ENCODE peak calls at places on chromosomes 7 and 10, in six cellular contexts. V is H9, W is AG09319, N is thyroid gland, K is endothelial cell, C is heart left ventricle. E is an unnamed sample.

GRCh38 chr7:47947355-47947749 is 914 bp downstream of the PKD1L1 start:
- DNase-seq in V (no peak), C (no peak), W (no peak), K (no peak), N (no peak), E (no peak)

GRCh38 chr10:123150986-123151738 is 3.0 kb upstream of the BUB3 start:
- DNase-seq in N (no peak), C (no peak), V (peak), W (no peak), K (peak), E (no peak)

GRCh38 chr7:106598663-106599342 is 62.2 kb downstream of the CCDC71L start:
- DNase-seq in V (peak), N (peak), W (no peak), C (peak), K (peak), E (no peak)

GRCh38 chr7:5528071-5528814 is 104.6 kb upstream of the TNRC18 start:
- DNase-seq in W (no peak), V (no peak), N (peak), K (no peak), C (peak), E (no peak)

GRCh38 chr7:91375378-91375777 is 111.1 kb downstream of the FZD1 start:
- DNase-seq in C (no peak), V (no peak), N (no peak), W (no peak), K (no peak), E (no peak)

GRCh38 chr7:29914180-29914579 is 75.4 kb downstream of the SCRN1 start:
- DNase-seq in K (no peak), V (no peak), C (no peak), N (no peak), W (no peak), E (no peak)

GRCh38 chr7:20241491-20242261 is 24.5 kb upstream of the MACC1 start:
- DNase-seq in C (no peak), W (peak), N (no peak), K (no peak), V (no peak), E (no peak)

GRCh38 chr7:151575471-151575870 is 55.8 kb upstream of the RHEB start:
- DNase-seq in C (no peak), K (no peak), N (no peak), W (no peak), V (no peak), E (no peak)

GRCh38 chr10:47023237-47024045 is 112.2 kb downstream of the PTPN20 start:
- DNase-seq in C (peak), K (peak), V (peak), W (no peak), N (no peak), E (no peak)

GRCh38 chr10:119831656-119832055 is 41.0 kb downstream of the MCMBP start:
- DNase-seq in N (no peak), K (no peak), C (no peak), V (no peak), W (no peak), E (no peak)

GRCh38 chr10:110361800-110362456 is 57.2 kb upstream of the SMNDC1 start:
- DNase-seq in K (no peak), V (no peak), C (no peak), N (no peak), W (no peak), E (no peak)

GRCh38 chr10:97542169-97543024 is 30.2 kb upstream of the ANKRD2 start:
- DNase-seq in K (no peak), W (peak), V (peak), C (peak), N (peak), E (no peak)

GRCh38 chr10:103551619-103552602 is 58.4 kb downstream of the NEURL1 start:
- DNase-seq in V (no peak), N (no peak), C (no peak), W (no peak), K (no peak), E (no peak)

GRCh38 chr7:20839196-20839735 is 52.6 kb upstream of the SP8 start:
- DNase-seq in N (no peak), C (no peak), W (no peak), V (no peak), K (no peak), E (no peak)

GRCh38 chr7:36658603-36659516 is 65.4 kb downstream of the AOAH start:
- DNase-seq in N (no peak), V (no peak), W (peak), K (peak), C (no peak), E (no peak)

GRCh38 chr7:13879994-13880686 is 109.3 kb downstream of the ETV1 start:
- DNase-seq in N (no peak), C (no peak), K (no peak), V (no peak), W (no peak), E (no peak)

GRCh38 chr10:43124574-43125273 is 13.5 kb upstream of the CSGALNACT2 start:
- DNase-seq in N (no peak), V (peak), W (no peak), K (peak), C (peak), E (peak)

GRCh38 chr7:137196665-137197064 is 146.9 kb downstream of the PTN start:
- DNase-seq in W (no peak), N (no peak), V (no peak), K (no peak), C (no peak), E (no peak)

GRCh38 chr7:28174901-28175661 is 5.5 kb downstream of the JAZF1 start:
- DNase-seq in W (no peak), C (no peak), V (no peak), K (no peak), N (no peak), E (no peak)

GRCh38 chr7:77797734-77798393 is 370 bp downstream of the TMEM60 start:
- DNase-seq in N (peak), V (no peak), K (peak), W (no peak), C (no peak), E (no peak)

GRCh38 chr7:47153571-47153970 is 428.3 kb downstream of the TNS3 start:
- DNase-seq in W (no peak), C (no peak), N (peak), K (no peak), V (peak), E (no peak)

GRCh38 chr7:81705206-81705605 is 64.6 kb downstream of the HGF start:
- DNase-seq in C (no peak), W (no peak), K (no peak), N (no peak), V (no peak), E (no peak)

GRCh38 chr10:59362184-59362966 is at the start of gene FAM13C:
- DNase-seq in V (peak), N (peak), K (peak), C (peak), W (peak), E (peak)

GRCh38 chr7:148026713-148027112 is 563.9 kb upstream of the C7orf33 start:
- DNase-seq in V (no peak), W (no peak), K (no peak), C (no peak), N (no peak), E (no peak)
- TF ChIP-seq CTCF in V (no peak), W (no peak), K (no peak), C (no peak), N (no peak), E (no peak)

DNA sequence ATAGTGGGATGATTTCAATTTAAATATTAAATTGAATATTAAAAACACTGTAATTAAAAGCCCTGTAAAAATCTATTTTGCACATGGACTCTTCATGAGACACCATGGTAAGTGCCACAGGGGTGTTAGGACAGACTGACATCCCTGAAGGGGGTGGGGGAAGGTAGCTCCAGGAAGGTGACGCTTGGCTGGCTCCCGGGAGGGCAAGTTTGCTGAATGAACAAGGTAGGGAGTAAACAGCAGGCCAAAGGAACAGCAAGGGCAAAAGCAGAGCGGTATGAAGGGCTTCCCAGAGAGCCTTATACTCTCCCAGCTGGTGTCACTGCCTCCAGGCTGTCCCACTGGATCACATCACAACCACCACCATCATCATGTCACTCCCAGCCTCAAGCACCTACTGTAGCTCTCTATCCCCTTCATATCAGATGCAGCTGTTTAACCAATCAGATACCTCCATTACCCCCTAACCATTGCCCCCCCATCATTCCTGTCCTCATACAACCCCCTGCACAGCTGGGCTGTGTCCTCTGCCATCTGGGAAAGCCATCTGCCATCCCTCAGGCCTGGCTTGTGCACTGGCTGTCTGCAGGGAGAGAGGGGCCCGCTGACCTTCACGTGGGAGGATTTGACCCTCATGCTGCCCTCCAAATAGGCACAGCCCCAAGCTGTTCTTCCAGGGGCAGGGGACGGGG is 19.5 kb downstream of the HSPA12A start:
- DNase-seq in C (no peak), N (no peak), W (no peak), V (no peak), K (no peak), E (no peak)
- TF ChIP-seq CTCF in C (no peak), N (no peak), W (no peak), V (no peak), K (no peak), E (no peak)

GRCh38 chr7:102917436-102918353 is 4.9 kb downstream of the LRRC17 start:
- DNase-seq in C (no peak), N (no peak), K (no peak), W (no peak), V (no peak), E (no peak)
- TF ChIP-seq CTCF in C (no peak), N (no peak), K (no peak), W (no peak), V (no peak), E (no peak)

DNA sequence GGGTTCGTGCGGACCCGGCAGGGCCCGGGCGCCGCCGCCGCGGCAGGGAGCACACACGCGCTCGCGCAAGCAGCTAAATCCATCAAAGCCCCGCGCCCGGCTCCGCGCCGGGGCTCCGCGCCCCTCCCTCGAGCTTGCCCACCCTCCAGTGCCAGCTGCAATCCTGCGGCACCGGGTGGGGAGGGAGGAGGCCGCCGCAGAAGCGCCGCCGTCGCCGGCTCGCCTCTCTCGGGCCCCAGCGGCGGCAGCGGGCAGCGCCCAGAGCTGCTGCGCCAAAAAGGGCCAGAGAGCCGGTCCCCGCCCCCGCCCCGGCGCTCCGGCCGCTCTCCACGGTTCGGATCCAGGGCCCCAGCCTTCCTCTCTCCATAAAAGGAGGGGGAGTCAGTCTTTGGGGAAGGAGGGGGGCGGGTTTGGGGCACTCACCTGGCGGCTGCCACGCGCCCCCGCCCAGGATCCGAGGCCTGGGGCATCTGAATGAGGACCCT is 370 bp upstream of the PDGFA start:
- DNase-seq in W (no peak), V (peak), K (peak), C (peak), N (peak), E (no peak)
- TF ChIP-seq CTCF in W (no peak), V (peak), K (no peak), C (no peak), N (no peak), E (peak)

GRCh38 chr10:61933857-61934559 is 32.5 kb downstream of the ARID5B start:
- DNase-seq in K (no peak), V (no peak), W (no peak), C (no peak), N (no peak), E (no peak)

GRCh38 chr10:61936770-61937169 is 35.3 kb downstream of the ARID5B start:
- DNase-seq in V (no peak), K (no peak), C (no peak), W (no peak), N (no peak), E (no peak)

GRCh38 chr10:61931620-61932332 is 30.3 kb downstream of the ARID5B start:
- DNase-seq in V (no peak), K (no peak), W (no peak), C (no peak), N (no peak), E (no peak)

GRCh38 chr10:61937631-61938284 is 36.3 kb downstream of the ARID5B start:
- DNase-seq in W (no peak), N (no peak), K (no peak), V (no peak), C (no peak), E (no peak)

GRCh38 chr10:61935085-61935484 is 33.6 kb downstream of the ARID5B start:
- DNase-seq in V (no peak), W (peak), C (no peak), K (no peak), N (no peak), E (no peak)
- TF ChIP-seq CTCF in V (no peak), W (no peak), C (no peak), K (no peak), N (no peak), E (no peak)

DNA sequence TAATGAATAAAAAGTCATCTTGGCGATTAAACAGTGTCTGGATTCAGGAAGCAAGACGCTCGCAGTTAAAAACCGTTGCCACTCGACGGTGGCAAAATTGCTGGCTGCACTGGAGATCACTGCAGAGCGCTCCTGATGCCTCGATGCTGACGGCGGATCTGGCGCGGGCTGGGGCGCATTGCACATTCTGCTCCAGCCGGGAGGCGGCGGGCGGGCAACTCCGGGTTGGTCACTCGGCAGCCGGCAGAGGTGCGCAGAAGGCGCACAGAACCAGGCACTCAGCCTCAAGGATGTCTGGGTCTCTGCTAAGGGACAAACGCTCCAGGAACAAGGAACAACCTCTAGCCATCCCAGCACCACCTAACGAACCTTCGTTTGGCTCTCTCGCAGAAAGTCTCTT is 254.5 kb downstream of the OTUD1 start:
- DNase-seq in N (no peak), K (peak), W (no peak), C (no peak), V (peak), E (peak)
- TF ChIP-seq CTCF in N (no peak), K (peak), W (no peak), C (no peak), V (peak), E (peak)